ENCODE peak calls at places on chromosome 3, in seven cellular contexts. W, N, V, B, C, O and Z are unnamed samples.

GRCh38 chr3:71930056-71930991 is 145.4 kb upstream of the PROK2 start:
- DNase-seq in O (no peak), B (peak; percentile 68), W (no peak), N (no peak), C (no peak), V (peak; percentile 11), Z (peak; percentile 94)

GRCh38 chr3:76122007-76122406 is 336.7 kb upstream of the ZNF717 start:
- DNase-seq in N (no peak), W (no peak), C (no peak), V (no peak), O (no peak), B (no peak), Z (peak; percentile 19)

GRCh38 chr3:29695201-29695904 is 414.5 kb downstream of the RBMS3 start:
- DNase-seq in C (no peak), O (no peak), N (no peak), W (no peak), V (no peak), B (peak; percentile 47), Z (peak; percentile 97)

GRCh38 chr3:64859625-64860590 is 172.1 kb upstream of the ADAMTS9 start:
- DNase-seq in B (no peak), V (no peak), W (no peak), O (no peak), N (no peak), C (no peak), Z (peak; percentile 29)

GRCh38 chr3:16824085-16824696 is 60.6 kb upstream of the PLCL2 start:
- DNase-seq in O (no peak), W (no peak), B (no peak), C (no peak), V (no peak), N (no peak), Z (no peak)

GRCh38 chr3:34882764-34883163 is 756.6 kb upstream of the ARPP21 start:
- DNase-seq in B (no peak), N (no peak), O (no peak), V (peak; percentile 3), W (no peak), C (no peak), Z (no peak)

GRCh38 chr3:3191675-3192480 is 12.4 kb upstream of the CRBN start:
- DNase-seq in W (no peak), C (no peak), V (peak; percentile 6), B (no peak), O (no peak), N (no peak), Z (peak; percentile 53)

GRCh38 chr3:150081084-150081483 is 110.4 kb upstream of the PFN2 start:
- DNase-seq in C (no peak), B (no peak), W (no peak), O (no peak), V (no peak), N (no peak), Z (no peak)

GRCh38 chr3:9222049-9222448 is 27.4 kb downstream of the SRGAP3 start:
- DNase-seq in W (no peak), V (no peak), O (no peak), C (no peak), N (no peak), B (no peak), Z (no peak)

GRCh38 chr3:138950006-138950644 is 3.1 kb downstream of the FOXL2NB start:
- DNase-seq in B (no peak), O (peak; percentile 46), N (no peak), W (no peak), C (no peak), V (peak; percentile 42), Z (peak; percentile 20)

GRCh38 chr3:58521917-58522680 is 14.9 kb downstream of the ACOX2 start:
- DNase-seq in B (no peak), N (peak; percentile 67), V (no peak), C (no peak), O (no peak), W (no peak), Z (no peak)

GRCh38 chr3:175149675-175150074 is 290.5 kb downstream of the NAALADL2 start:
- DNase-seq in B (no peak), C (peak; percentile 68), V (peak; percentile 92), N (peak; percentile 51), O (no peak), W (peak; percentile 55), Z (peak; percentile 9)

GRCh38 chr3:59817511-59817910 is 767.7 kb upstream of the CFAP20DC start:
- DNase-seq in C (no peak), N (no peak), B (no peak), O (no peak), W (no peak), V (no peak), Z (no peak)

GRCh38 chr3:118587847-118588246 is 446.8 kb downstream of the IGSF11 start:
- DNase-seq in W (no peak), C (no peak), N (no peak), O (no peak), V (no peak), B (no peak), Z (no peak)

GRCh38 chr3:50885491-50885890 is 210.8 kb downstream of the DOCK3 start:
- DNase-seq in V (peak; percentile 2), N (no peak), W (no peak), C (no peak), B (no peak), O (no peak), Z (no peak)